ENCODE peak calls at places on chromosomes 4 and X, in ten cellular contexts. Q is gastrocnemius medialis, L is GM20000, O is foreskin keratinocyte, J is GM12865, T is OCI-LY7, I is cardiac muscle cell, U is lower leg skin, C is cardiac fibroblast, F is AG04450. G is an unnamed sample.

GRCh38 chrX:132467029-132467428 is 21.8 kb downstream of the MBNL3 start:
- DNase-seq in C (peak), F (no peak), I (no peak), Q (no peak), L (no peak), T (no peak), J (no peak), U (no peak), O (peak), G (peak)

GRCh38 chr4:57154191-57154590 is 44.0 kb upstream of the IGFBP7 start:
- DNase-seq in L (no peak), F (no peak), Q (no peak), O (no peak), J (no peak), C (peak), U (no peak), I (no peak), T (no peak), G (no peak)

GRCh38 chr4:156374069-156374468 is 420.4 kb upstream of the CTSO start:
- DNase-seq in Q (no peak), F (no peak), I (no peak), U (no peak), J (no peak), O (no peak), L (no peak), T (no peak), C (no peak), G (peak)

GRCh38 chr4:184370711-184371389 is 103.5 kb downstream of the IRF2 start:
- DNase-seq in U (no peak), Q (no peak), I (no peak), J (no peak), L (no peak), C (peak), F (no peak), O (no peak), T (no peak), G (peak)

GRCh38 chr4:134001057-134001456 is 200.5 kb downstream of the PABPC4L start:
- DNase-seq in U (no peak), O (peak), F (no peak), L (no peak), T (no peak), J (no peak), Q (no peak), I (no peak), C (no peak), G (no peak)

GRCh38 chr4:147057631-147057980 is 111.9 kb upstream of the TTC29 start:
- DNase-seq in J (peak), T (peak), Q (no peak), L (no peak), U (no peak), O (peak), I (no peak), F (no peak), C (peak), G (no peak)

GRCh38 chr4:830776-831482 is 5.0 kb upstream of the CPLX1 start:
- DNase-seq in U (no peak), T (no peak), Q (no peak), O (no peak), F (no peak), J (no peak), I (no peak), C (no peak), L (no peak), G (no peak)

GRCh38 chr4:76377922-76378321 is 43.0 kb downstream of the CCDC158 start:
- DNase-seq in Q (no peak), C (peak), I (peak), O (no peak), J (peak), U (no peak), L (peak), F (no peak), T (peak), G (peak)

GRCh38 chrX:53135581-53135980 is 41.6 kb downstream of the KANTR start:
- DNase-seq in U (no peak), T (no peak), O (no peak), J (no peak), I (no peak), F (no peak), L (no peak), C (no peak), Q (peak), G (no peak)

GRCh38 chr4:53688186-53688790 is 97.0 kb upstream of the LNX1 start:
- DNase-seq in I (no peak), J (peak), Q (no peak), U (no peak), O (peak), F (peak), L (peak), T (no peak), C (peak), G (peak)

GRCh38 chrX:45935408-45935807 is 609.8 kb downstream of the ZNF674 start:
- DNase-seq in Q (no peak), U (no peak), J (no peak), I (no peak), F (no peak), L (no peak), T (no peak), C (no peak), O (no peak), G (no peak)

GRCh38 chr4:122003335-122003734 is 51.5 kb upstream of the TRPC3 start:
- DNase-seq in U (no peak), L (peak), J (peak), T (peak), O (peak), I (peak), C (peak), F (no peak), Q (no peak), G (no peak)

GRCh38 chr4:114386637-114387233 is 211.9 kb upstream of the UGT8 start:
- DNase-seq in I (peak), Q (no peak), C (peak), U (no peak), L (peak), J (peak), T (peak), F (no peak), O (no peak), G (no peak)

GRCh38 chr4:141792164-141792563 is 155.8 kb downstream of the IL15 start:
- DNase-seq in U (no peak), J (no peak), L (no peak), I (no peak), C (no peak), O (no peak), T (no peak), F (no peak), Q (no peak), G (no peak)

GRCh38 chr4:124958812-124959211 is 246.3 kb upstream of the ANKRD50 start:
- DNase-seq in U (no peak), O (peak), F (no peak), T (no peak), J (no peak), L (no peak), Q (no peak), C (no peak), I (no peak), G (no peak)

GRCh38 chrX:151765026-151765425 is 30.5 kb downstream of the CNGA2 start:
- DNase-seq in C (no peak), J (no peak), U (no peak), L (no peak), O (no peak), T (no peak), F (no peak), Q (no peak), I (no peak), G (no peak)

GRCh38 chr4:42412251-42412650 is 15.0 kb downstream of the SHISA3 start:
- DNase-seq in U (no peak), L (no peak), T (no peak), Q (no peak), C (peak), J (no peak), F (peak), O (peak), I (no peak), G (peak)

GRCh38 chr4:138897818-138898226 is 117.8 kb upstream of the NOCT start:
- DNase-seq in I (no peak), F (peak), O (peak), C (peak), L (no peak), J (no peak), Q (no peak), U (no peak), T (no peak), G (peak)

GRCh38 chr4:66048861-66049260 is 378.6 kb upstream of the EPHA5 start:
- DNase-seq in O (no peak), Q (no peak), C (peak), U (no peak), L (no peak), I (no peak), F (no peak), J (no peak), T (no peak), G (no peak)

GRCh38 chrX:110136136-110136535 is 133.2 kb downstream of the TMEM164 start:
- DNase-seq in I (no peak), J (no peak), T (no peak), L (no peak), C (no peak), O (no peak), F (no peak), U (no peak), Q (no peak), G (no peak)

GRCh38 chrX:71944369-71944768 is 33.7 kb downstream of the NHSL2 start:
- DNase-seq in O (no peak), L (no peak), F (no peak), Q (no peak), C (no peak), J (no peak), U (no peak), T (no peak), I (no peak), G (no peak)

GRCh38 chrX:40108959-40109287 is 11.2 kb upstream of the BCOR start:
- DNase-seq in O (peak), T (peak), Q (peak), L (peak), F (no peak), C (peak), U (peak), I (peak), J (peak), G (no peak)

GRCh38 chrX:40283981-40284380 is 186.2 kb upstream of the BCOR start:
- DNase-seq in T (no peak), U (no peak), Q (no peak), O (no peak), J (no peak), C (no peak), F (no peak), I (no peak), L (no peak), G (no peak)

GRCh38 chrX:48540480-48540879 is 966 bp downstream of the TBC1D25 start:
- DNase-seq in T (no peak), I (no peak), J (no peak), C (no peak), Q (no peak), U (no peak), F (no peak), L (no peak), O (no peak), G (no peak)

GRCh38 chr4:112546476-112546875 is 30.5 kb upstream of the NEUROG2 start:
- DNase-seq in L (no peak), U (no peak), I (no peak), F (no peak), J (no peak), O (no peak), T (no peak), Q (no peak), C (no peak), G (no peak)

GRCh38 chr4:112552668-112553067 is 36.7 kb upstream of the NEUROG2 start:
- DNase-seq in I (no peak), O (peak), J (no peak), C (peak), U (no peak), Q (no peak), F (peak), T (no peak), L (no peak), G (no peak)

GRCh38 chr4:112550728-112551127 is 34.7 kb upstream of the NEUROG2 start:
- DNase-seq in F (peak), L (no peak), U (no peak), T (no peak), C (peak), I (no peak), Q (no peak), J (no peak), O (peak), G (no peak)
- TF ChIP-seq CTCF in F (no peak), L (no peak), U (no peak), T (no peak), C (no peak), I (no peak), Q (no peak), J (no peak), O (no peak), G (no peak)

DNA sequence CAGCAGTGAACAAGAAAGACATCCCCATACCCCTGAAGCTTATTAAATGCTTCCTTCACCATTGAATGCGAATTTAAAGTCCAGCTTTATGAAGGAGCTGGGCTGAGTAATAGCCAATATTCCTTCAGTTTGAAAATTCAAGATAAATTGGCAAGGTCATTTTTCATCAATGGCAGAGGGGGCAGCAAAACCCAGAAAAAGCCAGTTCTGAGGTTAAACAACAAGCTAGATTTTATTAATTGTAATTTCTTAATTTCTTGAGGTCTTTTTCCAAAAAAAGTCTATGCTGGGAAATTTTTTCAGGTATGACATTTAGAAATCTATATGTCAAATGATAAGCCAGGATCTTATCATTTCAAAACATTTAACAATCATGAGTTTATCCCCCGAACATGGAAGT is 808.9 kb downstream of the RPA4 start:
- DNase-seq in Q (no peak), T (no peak), U (no peak), L (no peak), I (no peak), F (no peak), J (no peak), O (no peak), C (no peak), G (no peak)
- TF ChIP-seq CTCF in Q (no peak), T (peak), U (no peak), L (no peak), I (no peak), F (no peak), J (no peak), O (peak), C (no peak), G (peak)

GRCh38 chrX:67159437-67159836 is 384.4 kb upstream of the AR start:
- DNase-seq in Q (no peak), J (no peak), I (no peak), F (no peak), U (no peak), T (no peak), C (no peak), L (no peak), O (no peak), G (no peak)
- TF ChIP-seq CTCF in Q (no peak), J (no peak), I (no peak), F (no peak), U (no peak), T (no peak), C (no peak), L (no peak), O (no peak), G (no peak)

GRCh38 chr4:158268553-158268952 is 58.3 kb downstream of the TMEM144 start:
- DNase-seq in U (no peak), C (no peak), J (no peak), T (no peak), Q (no peak), F (no peak), I (no peak), O (no peak), L (no peak), G (no peak)
- TF ChIP-seq CTCF in U (no peak), C (no peak), J (no peak), T (no peak), Q (no peak), F (peak), I (no peak), O (peak), L (no peak), G (peak)

GRCh38 chr4:153234923-153235322 is 30.7 kb downstream of the TRIM2 start:
- DNase-seq in Q (no peak), U (no peak), L (no peak), I (no peak), J (no peak), T (no peak), O (peak), C (peak), F (no peak), G (no peak)
- TF ChIP-seq CTCF in Q (no peak), U (no peak), L (no peak), I (no peak), J (no peak), T (no peak), O (no peak), C (no peak), F (no peak), G (no peak)

DNA sequence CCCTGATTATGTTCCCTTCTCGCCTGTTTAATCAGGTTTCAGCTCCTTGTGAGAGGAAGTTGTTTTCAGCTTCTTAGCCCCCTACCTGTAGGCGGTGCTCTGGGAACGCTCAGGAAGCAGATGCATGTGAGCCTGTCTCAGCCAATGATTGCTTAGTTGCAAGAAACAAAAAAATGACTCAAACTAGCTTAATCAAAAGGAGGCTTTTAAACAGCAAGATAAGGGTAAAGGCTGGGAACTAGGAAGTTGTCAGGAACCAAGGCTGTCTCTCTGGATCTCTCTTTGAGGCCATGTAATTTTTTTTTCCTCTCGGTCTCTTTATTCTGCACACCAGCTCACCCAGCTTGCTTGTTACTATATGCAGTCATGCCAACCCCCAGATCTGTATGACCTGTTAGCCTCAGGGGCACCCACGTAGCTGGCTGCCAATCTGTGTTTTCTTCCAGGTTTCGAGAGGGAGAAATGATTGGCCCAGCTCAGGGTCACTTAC is 109.1 kb downstream of the PTTG2 start:
- DNase-seq in L (peak), U (no peak), T (peak), C (peak), O (peak), J (peak), Q (no peak), F (peak), I (peak), G (no peak)
- TF ChIP-seq CTCF in L (peak), U (no peak), T (peak), C (peak), O (peak), J (peak), Q (no peak), F (peak), I (peak), G (peak)